ENCODE peak calls at places on chromosomes 2 and 18, in five cellular contexts. K, M, E, Q and N are unnamed samples.

GRCh38 chr2:101380376-101380775 is 6.9 kb downstream of the CREG2 start:
- DNase-seq in K (no peak), M (no peak), E (no peak), Q (no peak), N (no peak)

GRCh38 chr2:9033385-9034175 is 30.1 kb upstream of the MBOAT2 start:
- DNase-seq in K (no peak), M (no peak), E (no peak), Q (no peak), N (no peak)

GRCh38 chr18:10754128-10754527 is 228.3 kb downstream of the NAPG start:
- DNase-seq in K (no peak), M (no peak), E (no peak), Q (no peak), N (no peak)

GRCh38 chr2:2577366-2577765 is 246.3 kb upstream of the MYT1L start:
- DNase-seq in K (no peak), M (no peak), E (no peak), Q (no peak), N (no peak)

GRCh38 chr2:33000986-33001385 is 54.2 kb downstream of the LTBP1 start:
- DNase-seq in K (no peak), M (no peak), E (no peak), Q (no peak), N (no peak)

GRCh38 chr2:194883711-194884110 is 773.3 kb upstream of the SLC39A10 start:
- DNase-seq in K (no peak), M (no peak), E (no peak), Q (no peak), N (no peak)

GRCh38 chr2:105919826-105920225 is 175.1 kb downstream of the NCK2 start:
- DNase-seq in K (no peak), M (peak; percentile 24), E (no peak), Q (peak; percentile 62), N (peak; percentile 7)

GRCh38 chr2:128178650-128179460 is 87.9 kb downstream of the UGGT1 start:
- DNase-seq in K (no peak), M (no peak), E (peak; percentile 51), Q (peak; percentile 10), N (peak; percentile 15)

GRCh38 chr2:113888641-113889470 is 1.0 kb upstream of the ACTR3 start:
- DNase-seq in K (no peak), M (no peak), E (no peak), Q (no peak), N (no peak)

GRCh38 chr2:33340265-33340664 is 136.2 kb upstream of the RASGRP3 start:
- DNase-seq in K (no peak), M (no peak), E (no peak), Q (no peak), N (no peak)

GRCh38 chr18:8088626-8089025 is 520.6 kb upstream of the RAB12 start:
- DNase-seq in K (no peak), M (no peak), E (no peak), Q (no peak), N (no peak)

GRCh38 chr2:67394734-67395133 is 2.4 kb upstream of the ETAA1 start:
- DNase-seq in K (no peak), M (no peak), E (no peak), Q (no peak), N (no peak)

GRCh38 chr2:15941970-15942710 is 1.8 kb downstream of the MYCN start:
- DNase-seq in K (peak; percentile 19), M (no peak), E (peak; percentile 48), Q (no peak), N (no peak)

GRCh38 chr2:83112863-83113262 is 1346.2 kb downstream of the SUCLG1 start:
- DNase-seq in K (no peak), M (no peak), E (no peak), Q (no peak), N (no peak)

GRCh38 chr2:222904557-222905258 is 43.9 kb downstream of the ACSL3 start:
- DNase-seq in K (no peak), M (no peak), E (no peak), Q (no peak), N (no peak)

GRCh38 chr2:16031055-16031847 is 90.9 kb downstream of the MYCN start:
- DNase-seq in K (no peak), M (no peak), E (no peak), Q (no peak), N (no peak)

GRCh38 chr2:232713505-232713904 is 16.4 kb downstream of the GIGYF2 start:
- DNase-seq in K (no peak), M (no peak), E (no peak), Q (no peak), N (no peak)

GRCh38 chr2:15939556-15939853 is 845 bp upstream of the MYCN start:
- DNase-seq in K (peak; percentile 60), M (no peak), E (no peak), Q (peak; percentile 40), N (no peak)

GRCh38 chr18:47754311-47755101 is 176.0 kb downstream of the SMAD2 start:
- DNase-seq in K (peak; percentile 40), M (no peak), E (peak; percentile 68), Q (peak; percentile 37), N (no peak)

GRCh38 chr2:27241761-27242613 is 20.9 kb downstream of the SLC30A3 start:
- DNase-seq in K (no peak), M (no peak), E (no peak), Q (no peak), N (no peak)

GRCh38 chr2:202376460-202377307 is 557 bp downstream of the BMPR2 start:
- DNase-seq in K (no peak), M (no peak), E (no peak), Q (no peak), N (no peak)

GRCh38 chr18:3329471-3329870 is 67.5 kb downstream of the MYL12B start:
- DNase-seq in K (no peak), M (no peak), E (no peak), Q (no peak), N (no peak)

GRCh38 chr18:56255381-56255780 is 383.0 kb downstream of the TXNL1 start:
- DNase-seq in K (no peak), M (no peak), E (no peak), Q (no peak), N (no peak)

GRCh38 chr18:79798346-79798998 is 734 bp downstream of the KCNG2 start:
- DNase-seq in K (no peak), M (no peak), E (no peak), Q (no peak), N (no peak)

GRCh38 chr18:21393986-21394385 is 152.0 kb downstream of the GREB1L start:
- DNase-seq in K (no peak), M (no peak), E (no peak), Q (no peak), N (no peak)

GRCh38 chr18:27411911-27412310 is 226.8 kb upstream of the CHST9 start:
- DNase-seq in K (no peak), M (no peak), E (no peak), Q (no peak), N (no peak)

GRCh38 chr2:9844036-9844483 is 786 bp downstream of the TAF1B start:
- DNase-seq in K (no peak), M (no peak), E (no peak), Q (no peak), N (peak; percentile 5)

GRCh38 chr2:23312996-23313606 is 71.9 kb upstream of the KLHL29 start:
- DNase-seq in K (peak; percentile 18), M (no peak), E (peak; percentile 30), Q (peak; percentile 15), N (no peak)

GRCh38 chr2:126770466-126770865 is 114.5 kb downstream of the GYPC start:
- DNase-seq in K (no peak), M (no peak), E (no peak), Q (no peak), N (no peak)

GRCh38 chr18:55310044-55310676 is 277.8 kb downstream of the TCF4 start:
- DNase-seq in K (no peak), M (no peak), E (no peak), Q (no peak), N (no peak)

GRCh38 chr2:67825476-67825875 is 237.3 kb downstream of the C1D start:
- DNase-seq in K (no peak), M (no peak), E (no peak), Q (no peak), N (no peak)

GRCh38 chr2:240472078-240472790 is 36.8 kb downstream of the GPC1 start:
- DNase-seq in K (no peak), M (no peak), E (no peak), Q (no peak), N (no peak)

GRCh38 chr2:36461039-36461681 is 105.6 kb downstream of the CRIM1 start:
- DNase-seq in K (no peak), M (no peak), E (peak; percentile 4), Q (peak; percentile 60), N (no peak)

GRCh38 chr2:222300725-222301295 is 2.0 kb upstream of the PAX3 start:
- DNase-seq in K (no peak), M (no peak), E (no peak), Q (no peak), N (no peak)

GRCh38 chr2:140580799-140581198 is 1550.0 kb downstream of the LRP1B start:
- DNase-seq in K (no peak), M (no peak), E (no peak), Q (no peak), N (no peak)

GRCh38 chr2:112048887-112049286 is 6.2 kb upstream of the TMEM87B start:
- DNase-seq in K (no peak), M (no peak), E (peak; percentile 38), Q (peak; percentile 59), N (no peak)

GRCh38 chr2:144683955-144684354 is 164.0 kb upstream of the ZEB2 start:
- DNase-seq in K (no peak), M (no peak), E (no peak), Q (no peak), N (no peak)

GRCh38 chr18:75220786-75221355 is 10.3 kb downstream of the TSHZ1 start:
- DNase-seq in K (no peak), M (no peak), E (no peak), Q (no peak), N (no peak)

GRCh38 chr2:109057686-109058085 is 68.7 kb upstream of the EDAR start:
- DNase-seq in K (no peak), M (no peak), E (no peak), Q (no peak), N (no peak)